ENCODE peak calls at places on chromosomes 1 and 21, in five cellular contexts. One of them, this sample, is unnamed.

GRCh38 chr1:199701731-199702130 is 325.8 kb upstream of the NR5A2 start:
- DNase-seq in CD8-positive, alpha-beta T cell: no peak
- DNase-seq in prostate gland: no peak
- DNase-seq in body of pancreas: no peak
- DNase-seq in left ventricle myocardium inferior: no peak
- DNase-seq in this sample: no peak

GRCh38 chr21:29008373-29008772 is 10.8 kb downstream of the RWDD2B start:
- DNase-seq in CD8-positive, alpha-beta T cell: no peak
- DNase-seq in prostate gland: no peak
- DNase-seq in body of pancreas: no peak
- DNase-seq in left ventricle myocardium inferior: no peak
- DNase-seq in this sample: no peak

GRCh38 chr1:32736812-32737791 is 34.5 kb upstream of the SYNC start:
- DNase-seq in CD8-positive, alpha-beta T cell: no peak
- DNase-seq in prostate gland: no peak
- DNase-seq in body of pancreas: peak; percentile 86
- DNase-seq in left ventricle myocardium inferior: no peak
- DNase-seq in this sample: peak; percentile 89

GRCh38 chr1:110243146-110243545 is 33.0 kb downstream of the KCNC4 start:
- DNase-seq in CD8-positive, alpha-beta T cell: no peak
- DNase-seq in prostate gland: no peak
- DNase-seq in body of pancreas: no peak
- DNase-seq in left ventricle myocardium inferior: no peak
- DNase-seq in this sample: no peak

GRCh38 chr1:155974208-155975165 is 3.9 kb downstream of the ARHGEF2 start:
- DNase-seq in CD8-positive, alpha-beta T cell: no peak
- DNase-seq in prostate gland: no peak
- DNase-seq in body of pancreas: no peak
- DNase-seq in left ventricle myocardium inferior: no peak
- DNase-seq in this sample: no peak

GRCh38 chr1:183318433-183318832 is 99.7 kb downstream of the NMNAT2 start:
- DNase-seq in CD8-positive, alpha-beta T cell: no peak
- DNase-seq in prostate gland: peak; percentile 61
- DNase-seq in body of pancreas: peak; percentile 82
- DNase-seq in left ventricle myocardium inferior: peak; percentile 78
- DNase-seq in this sample: peak; percentile 47

GRCh38 chr1:41648230-41648629 is 163.7 kb upstream of the EDN2 start:
- DNase-seq in CD8-positive, alpha-beta T cell: no peak
- DNase-seq in prostate gland: no peak
- DNase-seq in body of pancreas: no peak
- DNase-seq in left ventricle myocardium inferior: no peak
- DNase-seq in this sample: no peak

GRCh38 chr21:17783003-17783402 is 36.2 kb downstream of the C21orf91 start:
- DNase-seq in CD8-positive, alpha-beta T cell: no peak
- DNase-seq in prostate gland: no peak
- DNase-seq in body of pancreas: no peak
- DNase-seq in left ventricle myocardium inferior: no peak
- DNase-seq in this sample: no peak

GRCh38 chr1:14928412-14928811 is 225.1 kb upstream of the TMEM51 start:
- DNase-seq in CD8-positive, alpha-beta T cell: no peak
- DNase-seq in prostate gland: no peak
- DNase-seq in body of pancreas: no peak
- DNase-seq in left ventricle myocardium inferior: no peak
- DNase-seq in this sample: no peak

GRCh38 chr1:61914823-61915482 is 172.7 kb downstream of the PATJ start:
- DNase-seq in CD8-positive, alpha-beta T cell: no peak
- DNase-seq in prostate gland: no peak
- DNase-seq in body of pancreas: no peak
- DNase-seq in left ventricle myocardium inferior: no peak
- DNase-seq in this sample: no peak

GRCh38 chr1:41274827-41275519 is 32.9 kb upstream of the SCMH1 start:
- DNase-seq in CD8-positive, alpha-beta T cell: no peak
- DNase-seq in prostate gland: no peak
- DNase-seq in body of pancreas: no peak
- DNase-seq in left ventricle myocardium inferior: no peak
- DNase-seq in this sample: no peak

DNA sequence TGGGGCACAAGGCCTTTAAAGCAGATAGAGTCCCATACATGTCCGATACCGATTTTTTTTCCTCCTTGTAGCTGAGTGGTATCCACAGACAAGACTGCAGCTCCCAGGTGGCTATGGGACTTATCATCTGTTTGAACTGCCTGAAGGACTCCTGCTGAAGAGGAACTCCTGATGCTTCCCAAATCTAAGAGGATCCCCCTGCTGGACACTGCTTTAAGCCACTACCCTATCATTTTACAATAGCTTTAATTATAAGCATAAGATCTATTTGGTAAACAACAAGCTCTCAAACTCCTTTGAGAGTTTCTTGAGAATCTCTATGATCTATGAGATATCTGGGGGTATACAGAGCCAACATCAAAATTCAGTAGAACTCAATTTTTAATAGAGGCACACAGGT is 11.7 kb downstream of the NDC1 start:
- DNase-seq in CD8-positive, alpha-beta T cell: no peak
- DNase-seq in prostate gland: no peak
- DNase-seq in body of pancreas: no peak
- DNase-seq in left ventricle myocardium inferior: no peak
- DNase-seq in this sample: no peak
- TF ChIP-seq CTCF in CD8-positive, alpha-beta T cell: no peak
- TF ChIP-seq CTCF in prostate gland: no peak
- TF ChIP-seq CTCF in body of pancreas: no peak
- TF ChIP-seq CTCF in left ventricle myocardium inferior: no peak
- TF ChIP-seq CTCF in this sample: no peak

GRCh38 chr1:108644984-108645383 is 15.9 kb downstream of the HENMT1 start:
- DNase-seq in CD8-positive, alpha-beta T cell: peak; percentile 22
- DNase-seq in prostate gland: no peak
- DNase-seq in body of pancreas: no peak
- DNase-seq in left ventricle myocardium inferior: no peak
- DNase-seq in this sample: peak; percentile 67

GRCh38 chr1:108646265-108646660 is 14.6 kb downstream of the HENMT1 start:
- DNase-seq in CD8-positive, alpha-beta T cell: no peak
- DNase-seq in prostate gland: no peak
- DNase-seq in body of pancreas: no peak
- DNase-seq in left ventricle myocardium inferior: no peak
- DNase-seq in this sample: no peak

GRCh38 chr1:108643492-108644333 is 17.2 kb downstream of the HENMT1 start:
- DNase-seq in CD8-positive, alpha-beta T cell: no peak
- DNase-seq in prostate gland: peak; percentile 57
- DNase-seq in body of pancreas: peak; percentile 68
- DNase-seq in left ventricle myocardium inferior: no peak
- DNase-seq in this sample: peak; percentile 65

GRCh38 chr1:108645479-108646184 is 15.3 kb downstream of the HENMT1 start:
- DNase-seq in CD8-positive, alpha-beta T cell: no peak
- DNase-seq in prostate gland: no peak
- DNase-seq in body of pancreas: no peak
- DNase-seq in left ventricle myocardium inferior: no peak
- DNase-seq in this sample: no peak

GRCh38 chr1:108646661-108647269 is 14.1 kb downstream of the HENMT1 start:
- DNase-seq in CD8-positive, alpha-beta T cell: peak; percentile 65
- DNase-seq in prostate gland: peak; percentile 50
- DNase-seq in body of pancreas: peak; percentile 55
- DNase-seq in left ventricle myocardium inferior: peak; percentile 71
- DNase-seq in this sample: peak; percentile 94
- H3K4me3 ChIP-seq in CD8-positive, alpha-beta T cell: peak overlapping the region; percentile 13
- H3K4me3 ChIP-seq in prostate gland: no peak overlapping the region
- H3K4me3 ChIP-seq in body of pancreas: no peak overlapping the region
- H3K4me3 ChIP-seq in left ventricle myocardium inferior: no peak overlapping the region
- H3K4me3 ChIP-seq in this sample: no peak overlapping the region

DNA sequence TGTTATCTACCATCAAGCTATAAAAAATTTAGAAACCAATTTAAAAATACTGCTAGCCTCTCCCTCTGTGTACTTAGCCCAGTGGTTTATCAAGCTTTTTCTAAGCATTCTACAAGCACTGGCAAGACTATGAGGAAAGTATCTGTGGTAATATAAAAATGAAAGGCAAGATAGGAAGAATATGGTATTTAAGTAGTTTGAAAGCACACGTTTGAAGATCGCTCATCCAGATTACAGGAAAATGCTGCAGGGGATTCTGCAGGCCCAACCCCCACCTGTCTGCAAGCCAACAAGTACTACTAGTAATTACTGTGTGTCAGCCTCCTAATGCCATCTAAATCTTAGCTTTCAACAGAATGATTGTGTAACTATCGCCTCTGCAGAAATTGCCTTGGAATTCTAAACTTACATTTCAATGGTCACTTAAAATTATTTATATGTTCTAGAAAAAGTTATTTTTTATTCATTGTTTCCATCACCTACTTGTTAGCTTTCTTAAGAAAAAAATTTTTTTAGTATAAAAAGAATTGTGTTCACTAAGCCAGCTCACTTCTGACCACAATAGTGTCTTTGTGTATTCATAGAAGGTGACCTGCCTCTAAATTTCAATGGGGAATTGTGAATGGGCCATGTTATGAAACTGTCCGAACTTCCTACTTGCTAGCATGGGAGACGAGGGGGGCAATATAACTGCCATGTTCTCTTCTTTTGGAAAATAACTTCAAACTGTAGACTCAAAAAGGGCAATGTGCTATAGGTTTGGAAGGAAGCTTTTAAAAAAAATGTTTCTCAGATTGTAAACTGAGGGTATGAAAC is 8.4 kb downstream of the ERRFI1 start:
- DNase-seq in CD8-positive, alpha-beta T cell: no peak
- DNase-seq in prostate gland: peak; percentile 59
- DNase-seq in body of pancreas: peak; percentile 54
- DNase-seq in left ventricle myocardium inferior: no peak
- DNase-seq in this sample: peak; percentile 53
- TF ChIP-seq CTCF in CD8-positive, alpha-beta T cell: no peak
- TF ChIP-seq CTCF in prostate gland: no peak
- TF ChIP-seq CTCF in body of pancreas: no peak
- TF ChIP-seq CTCF in left ventricle myocardium inferior: no peak
- TF ChIP-seq CTCF in this sample: no peak

GRCh38 chr1:238401138-238401537 is 510.4 kb upstream of the ZP4 start:
- DNase-seq in CD8-positive, alpha-beta T cell: no peak
- DNase-seq in prostate gland: no peak
- DNase-seq in body of pancreas: no peak
- DNase-seq in left ventricle myocardium inferior: no peak
- DNase-seq in this sample: no peak

GRCh38 chr1:238396140-238396539 is 505.4 kb upstream of the ZP4 start:
- DNase-seq in CD8-positive, alpha-beta T cell: no peak
- DNase-seq in prostate gland: no peak
- DNase-seq in body of pancreas: no peak
- DNase-seq in left ventricle myocardium inferior: no peak
- DNase-seq in this sample: no peak

GRCh38 chr1:238404921-238405320 is 514.2 kb upstream of the ZP4 start:
- DNase-seq in CD8-positive, alpha-beta T cell: no peak
- DNase-seq in prostate gland: no peak
- DNase-seq in body of pancreas: no peak
- DNase-seq in left ventricle myocardium inferior: no peak
- DNase-seq in this sample: no peak

GRCh38 chr1:238404506-238404905 is 513.8 kb upstream of the ZP4 start:
- DNase-seq in CD8-positive, alpha-beta T cell: no peak
- DNase-seq in prostate gland: no peak
- DNase-seq in body of pancreas: no peak
- DNase-seq in left ventricle myocardium inferior: no peak
- DNase-seq in this sample: no peak

GRCh38 chr1:238399558-238399957 is 508.8 kb upstream of the ZP4 start:
- DNase-seq in CD8-positive, alpha-beta T cell: no peak
- DNase-seq in prostate gland: no peak
- DNase-seq in body of pancreas: no peak
- DNase-seq in left ventricle myocardium inferior: no peak
- DNase-seq in this sample: no peak
- H3K4me3 ChIP-seq in CD8-positive, alpha-beta T cell: no peak overlapping the region
- H3K4me3 ChIP-seq in prostate gland: no peak overlapping the region
- H3K4me3 ChIP-seq in body of pancreas: no peak overlapping the region
- H3K4me3 ChIP-seq in left ventricle myocardium inferior: no peak overlapping the region
- H3K4me3 ChIP-seq in this sample: no peak overlapping the region

GRCh38 chr1:3984586-3984985 is 84.5 kb upstream of the C1orf174 start:
- DNase-seq in CD8-positive, alpha-beta T cell: no peak
- DNase-seq in prostate gland: no peak
- DNase-seq in body of pancreas: no peak
- DNase-seq in left ventricle myocardium inferior: no peak
- DNase-seq in this sample: no peak
- TF ChIP-seq CTCF in CD8-positive, alpha-beta T cell: no peak
- TF ChIP-seq CTCF in prostate gland: no peak
- TF ChIP-seq CTCF in body of pancreas: no peak
- TF ChIP-seq CTCF in left ventricle myocardium inferior: no peak
- TF ChIP-seq CTCF in this sample: no peak

DNA sequence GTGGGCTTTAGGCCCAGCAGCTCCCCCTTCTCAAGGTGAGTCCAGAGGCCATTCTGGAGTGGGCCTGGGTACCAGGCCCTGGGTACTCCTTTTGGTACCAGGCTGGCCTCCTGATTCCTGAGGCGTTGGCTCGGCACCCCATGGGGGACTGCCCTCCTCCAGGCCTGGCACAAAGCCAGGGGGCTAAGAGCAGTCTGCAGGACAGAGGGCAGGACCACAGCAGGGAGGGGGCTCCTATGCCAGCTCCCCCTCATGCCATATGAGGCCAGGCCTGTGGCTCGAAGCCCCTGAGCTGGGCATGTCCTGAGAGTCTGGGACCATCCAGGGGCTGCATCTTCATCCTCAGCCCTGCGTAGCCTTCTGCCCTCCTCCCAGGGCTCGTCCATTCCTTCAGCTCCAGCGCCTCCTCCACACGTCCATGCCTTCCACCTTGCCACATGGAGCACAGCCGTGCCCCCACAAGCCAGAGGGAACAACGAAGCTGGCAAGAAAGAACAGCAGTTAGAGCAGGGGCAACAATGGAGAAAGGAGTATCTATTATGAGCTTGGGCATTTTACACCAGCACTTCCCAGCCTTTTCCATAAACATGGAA is 3.2 kb downstream of the PHLDA3 start:
- DNase-seq in CD8-positive, alpha-beta T cell: no peak
- DNase-seq in prostate gland: no peak
- DNase-seq in body of pancreas: no peak
- DNase-seq in left ventricle myocardium inferior: no peak
- DNase-seq in this sample: no peak
- H3K4me3 ChIP-seq in CD8-positive, alpha-beta T cell: no peak overlapping the region
- H3K4me3 ChIP-seq in prostate gland: no peak overlapping the region
- H3K4me3 ChIP-seq in body of pancreas: no peak overlapping the region
- H3K4me3 ChIP-seq in left ventricle myocardium inferior: peak overlapping the region; percentile 85
- H3K4me3 ChIP-seq in this sample: no peak overlapping the region

GRCh38 chr1:106222415-106222814 is 834.1 kb upstream of the PRMT6 start:
- DNase-seq in CD8-positive, alpha-beta T cell: no peak
- DNase-seq in prostate gland: no peak
- DNase-seq in body of pancreas: no peak
- DNase-seq in left ventricle myocardium inferior: no peak
- DNase-seq in this sample: no peak

GRCh38 chr1:106217765-106218164 is 838.7 kb upstream of the PRMT6 start:
- DNase-seq in CD8-positive, alpha-beta T cell: no peak
- DNase-seq in prostate gland: no peak
- DNase-seq in body of pancreas: no peak
- DNase-seq in left ventricle myocardium inferior: no peak
- DNase-seq in this sample: no peak
- TF ChIP-seq CTCF in CD8-positive, alpha-beta T cell: no peak
- TF ChIP-seq CTCF in prostate gland: no peak
- TF ChIP-seq CTCF in body of pancreas: no peak
- TF ChIP-seq CTCF in left ventricle myocardium inferior: no peak
- TF ChIP-seq CTCF in this sample: no peak

GRCh38 chr1:24318988-24319863 is at the start of gene GRHL3:
- DNase-seq in CD8-positive, alpha-beta T cell: no peak
- DNase-seq in prostate gland: peak; percentile 73
- DNase-seq in body of pancreas: peak; percentile 78
- DNase-seq in left ventricle myocardium inferior: no peak
- DNase-seq in this sample: peak; percentile 79
- H3K4me3 ChIP-seq in CD8-positive, alpha-beta T cell: peak within 1 kb of the TSS; percentile 23
- H3K4me3 ChIP-seq in prostate gland: peak within 1 kb of the TSS; percentile 13
- H3K4me3 ChIP-seq in body of pancreas: no peak within 1 kb of the TSS
- H3K4me3 ChIP-seq in left ventricle myocardium inferior: no peak within 1 kb of the TSS
- H3K4me3 ChIP-seq in this sample: peak within 1 kb of the TSS; percentile 20